ENCODE peak calls at places on chromosome 5, in five cellular contexts. O is bronchial epithelial cell, L is breast epithelium, C is A673, P is iPS DF 6.9. S is an unnamed sample. For H3K36me3, the result is how much of the 10 kb centered on the place peaks cover.

GRCh38 chr5:126448720-126449119 is 25.5 kb downstream of the GRAMD2B start:
- DNase-seq in O (no peak), L (no peak), C (no peak), P (no peak), S (no peak)

GRCh38 chr5:138725153-138725884 is 27.9 kb upstream of the CTNNA1 start:
- DNase-seq in O (peak), L (peak), C (peak), P (peak), S (no peak)

GRCh38 chr5:65871182-65871581 is 55.2 kb upstream of the ERBIN start:
- DNase-seq in O (peak), L (no peak), C (no peak), P (no peak), S (no peak)

GRCh38 chr5:418681-419121 is 24.3 kb upstream of the EXOC3 start:
- DNase-seq in O (no peak), L (no peak), C (no peak), P (no peak), S (no peak)

GRCh38 chr5:50730336-50730735 is 63.9 kb downstream of the PARP8 start:
- DNase-seq in O (no peak), L (no peak), C (peak), P (no peak), S (no peak)

GRCh38 chr5:154506049-154506715 is 28.2 kb upstream of the HAND1 start:
- DNase-seq in O (no peak), L (no peak), C (no peak), P (no peak), S (no peak)

GRCh38 chr5:120405291-120405864 is 58.7 kb upstream of the PRR16 start:
- DNase-seq in O (peak), L (no peak), C (peak), P (no peak), S (no peak)

GRCh38 chr5:52481851-52482250 is 305.9 kb upstream of the ITGA1 start:
- DNase-seq in O (no peak), L (no peak), C (no peak), P (no peak), S (no peak)

GRCh38 chr5:15285901-15286583 is 213.9 kb upstream of the FBXL7 start:
- DNase-seq in O (no peak), L (no peak), C (peak), P (no peak), S (no peak)

GRCh38 chr5:111603446-111603827 is 91.1 kb upstream of the STARD4 start:
- DNase-seq in O (no peak), L (no peak), C (no peak), P (no peak), S (no peak)

GRCh38 chr5:19880859-19881436 is 107.1 kb downstream of the CDH18 start:
- DNase-seq in O (no peak), L (no peak), C (peak), P (no peak), S (no peak)

GRCh38 chr5:124403281-124403680 is 343.2 kb downstream of the ZNF608 start:
- DNase-seq in O (no peak), L (no peak), C (no peak), P (no peak), S (no peak)

GRCh38 chr5:68499952-68500351 is 284.4 kb downstream of the PIK3R1 start:
- DNase-seq in O (peak), L (no peak), C (no peak), P (no peak), S (no peak)

GRCh38 chr5:6686916-6687409 is 26.3 kb upstream of the TENT4A start:
- DNase-seq in O (peak), L (no peak), C (peak), P (peak), S (no peak)

GRCh38 chr5:108521841-108522506 is 140.1 kb upstream of the FBXL17 start:
- DNase-seq in O (peak), L (no peak), C (peak), P (peak), S (no peak)

GRCh38 chr5:97420646-97421045 is 237.6 kb upstream of the RIOK2 start:
- DNase-seq in O (no peak), L (no peak), C (no peak), P (no peak), S (no peak)

GRCh38 chr5:174146556-174146955 is 101.0 kb downstream of the NSG2 start:
- DNase-seq in O (no peak), L (no peak), C (no peak), P (no peak), S (no peak)

GRCh38 chr5:132446621-132447020 is 44.0 kb downstream of the IRF1 start:
- DNase-seq in O (no peak), L (no peak), C (no peak), P (no peak), S (no peak)
- H3K36me3 ChIP-seq in O (under half), L (under half), C (under half), P (under half), S (under half)

GRCh38 chr5:135344351-135344750 is 54.7 kb downstream of the MACROH2A1 start:
- DNase-seq in O (no peak), L (no peak), C (no peak), P (no peak), S (no peak)
- H3K36me3 ChIP-seq in O (under half), L (under half), C (under half), P (under half), S (half or more)

DNA sequence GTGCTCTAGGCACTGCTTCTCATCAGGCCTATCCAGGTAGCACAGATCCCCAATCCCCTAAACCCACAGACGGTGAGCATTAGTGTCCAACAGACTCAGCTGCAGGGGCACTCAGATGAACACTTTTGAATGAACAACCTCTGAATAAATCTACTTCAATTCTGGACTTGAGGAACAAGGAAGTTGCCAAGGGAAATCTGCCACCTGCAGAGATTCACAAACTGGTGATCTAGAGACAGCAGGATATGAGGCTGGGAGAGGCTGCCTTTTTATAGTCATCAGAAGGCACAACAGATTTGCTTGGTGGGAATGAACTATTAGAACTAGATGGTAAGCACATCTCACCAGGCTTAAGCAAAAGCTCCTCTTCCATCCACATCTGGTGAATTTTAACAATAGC is 7.0 kb upstream of the HK3 start:
- DNase-seq in O (no peak), L (no peak), C (no peak), P (no peak), S (no peak)
- H3K36me3 ChIP-seq in O (under half), L (under half), C (half or more), P (under half), S (half or more)

GRCh38 chr5:172342907-172343306 is 59.3 kb upstream of the UBTD2 start:
- DNase-seq in O (no peak), L (no peak), C (no peak), P (no peak), S (no peak)
- H3K36me3 ChIP-seq in O (under half), L (under half), C (under half), P (under half), S (under half)

GRCh38 chr5:81856948-81857928 is 106.3 kb upstream of the SSBP2 start:
- DNase-seq in O (peak), L (peak), C (peak), P (no peak), S (no peak)
- H3K36me3 ChIP-seq in O (under half), L (under half), C (under half), P (under half), S (under half)

GRCh38 chr5:140550147-140551079 is 3.0 kb downstream of the EIF4EBP3 start:
- DNase-seq in O (no peak), L (no peak), C (no peak), P (no peak), S (no peak)
- H3K36me3 ChIP-seq in O (under half), L (under half), C (under half), P (under half), S (under half)

GRCh38 chr5:176486189-176486757 is 38.1 kb downstream of the FAF2 start:
- DNase-seq in O (no peak), L (no peak), C (no peak), P (no peak), S (no peak)

DNA sequence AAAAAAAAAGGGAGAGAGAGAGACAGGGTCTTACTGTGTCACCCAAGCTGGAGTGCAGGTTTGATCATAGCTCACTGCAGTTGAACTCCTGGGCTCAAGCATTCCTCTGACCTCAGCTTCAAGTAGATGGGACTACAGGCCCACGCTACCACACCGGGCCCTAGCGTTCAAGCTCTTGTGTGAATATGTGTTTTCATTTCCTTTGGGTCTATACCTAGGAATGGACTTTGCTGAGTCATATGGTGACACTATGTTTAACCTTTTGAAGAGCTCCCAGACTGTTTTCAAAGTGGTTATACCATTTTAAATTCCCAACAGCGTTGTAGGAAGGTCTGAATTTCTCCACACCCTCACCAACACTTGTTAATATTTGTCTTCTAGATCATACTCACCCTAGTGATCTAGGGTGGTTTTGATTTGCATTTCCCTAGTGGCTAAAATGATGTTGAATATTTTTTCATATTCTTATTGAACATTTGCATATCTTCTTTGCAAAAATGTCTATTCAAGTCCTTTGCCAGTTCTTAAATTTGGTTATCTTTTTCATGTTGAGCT is 33.6 kb downstream of the FAF2 start:
- DNase-seq in O (peak), L (no peak), C (no peak), P (no peak), S (no peak)
- H3K36me3 ChIP-seq in O (under half), L (under half), C (under half), P (under half), S (under half)

GRCh38 chr5:62354028-62354874 is 48.2 kb downstream of the KIF2A start:
- DNase-seq in O (peak), L (no peak), C (peak), P (no peak), S (no peak)

GRCh38 chr5:62343428-62343827 is 37.4 kb downstream of the KIF2A start:
- DNase-seq in O (peak), L (no peak), C (no peak), P (no peak), S (no peak)

GRCh38 chr5:62346727-62347126 is 40.7 kb downstream of the KIF2A start:
- DNase-seq in O (no peak), L (no peak), C (no peak), P (no peak), S (no peak)

GRCh38 chr5:62347928-62348327 is 41.9 kb downstream of the KIF2A start:
- DNase-seq in O (no peak), L (no peak), C (no peak), P (no peak), S (no peak)

GRCh38 chr5:62348723-62349481 is 42.9 kb downstream of the KIF2A start:
- DNase-seq in O (no peak), L (no peak), C (no peak), P (no peak), S (no peak)
- H3K36me3 ChIP-seq in O (under half), L (under half), C (under half), P (under half), S (under half)

DNA sequence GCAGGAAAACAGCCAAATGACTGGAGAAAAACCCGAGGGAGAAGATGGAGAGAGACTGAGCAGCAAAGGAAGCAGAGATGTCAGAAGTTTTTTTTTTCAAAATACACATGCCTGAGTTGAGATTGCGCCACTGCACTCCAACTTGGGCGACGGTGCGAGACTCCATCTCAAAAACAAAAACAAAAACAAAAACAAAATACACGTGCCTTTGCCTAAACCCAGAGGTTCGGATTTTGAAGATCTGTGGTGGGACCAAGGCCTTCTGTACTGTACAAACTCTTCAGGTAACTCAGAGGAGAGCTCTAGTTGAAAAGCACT is 38.8 kb upstream of the FBXW11 start:
- DNase-seq in O (no peak), L (no peak), C (no peak), P (no peak), S (no peak)
- H3K36me3 ChIP-seq in O (under half), L (under half), C (under half), P (under half), S (under half)

GRCh38 chr5:36530249-36530648 is 76.2 kb upstream of the SLC1A3 start:
- DNase-seq in O (no peak), L (no peak), C (no peak), P (no peak), S (no peak)
- H3K36me3 ChIP-seq in O (under half), L (under half), C (under half), P (under half), S (under half)

S was measured in CD8-positive, alpha-beta T cell.